ENCODE peak calls at places on chromosomes 11 and 22, in four cellular contexts. J, G, L and B are unnamed samples. For H3K36me3, the result is how much of the 10 kb centered on the place peaks cover.

GRCh38 chr22:48709453-48709852 is 1118.2 kb downstream of the BRD1 start:
- DNase-seq in L (peak), J (no peak), G (peak), B (no peak)

GRCh38 chr22:40024201-40025061 is 29.7 kb downstream of the FAM83F start:
- DNase-seq in G (peak), L (no peak), J (peak), B (peak)

GRCh38 chr11:35216962-35217667 is 78.1 kb downstream of the CD44 start:
- DNase-seq in G (no peak), J (no peak), L (no peak), B (no peak)

GRCh38 chr11:28490763-28491382 is 382.7 kb downstream of the METTL15 start:
- DNase-seq in J (no peak), L (no peak), G (no peak), B (no peak)

GRCh38 chr11:124841186-124841585 is 24.0 kb upstream of the ROBO3 start:
- DNase-seq in J (no peak), L (no peak), G (no peak), B (no peak)

GRCh38 chr11:8225589-8226036 is 38.1 kb downstream of the LMO1 start:
- DNase-seq in G (peak), L (no peak), J (peak), B (peak)

GRCh38 chr22:38397189-38398097 is 57.6 kb downstream of the KCNJ4 start:
- DNase-seq in L (peak), G (no peak), J (peak), B (no peak)

GRCh38 chr11:25615076-25615475 is 716.9 kb upstream of the ANO3 start:
- DNase-seq in G (no peak), L (no peak), J (no peak), B (no peak)

GRCh38 chr11:11426226-11426915 is 73.3 kb upstream of the CSNK2A3 start:
- DNase-seq in L (no peak), J (no peak), G (no peak), B (no peak)

GRCh38 chr11:118198370-118198769 is 21.9 kb upstream of the SCN2B start:
- DNase-seq in J (peak), L (peak), G (peak), B (peak)

GRCh38 chr11:109696191-109696897 is 274.4 kb downstream of the C11orf87 start:
- DNase-seq in L (no peak), J (no peak), G (no peak), B (no peak)

GRCh38 chr11:1883342-1884122 is 8.2 kb downstream of the PRR33 start:
- DNase-seq in L (no peak), G (no peak), J (no peak), B (no peak)

GRCh38 chr11:115215694-115216615 is 288.3 kb downstream of the CADM1 start:
- DNase-seq in G (no peak), J (no peak), L (no peak), B (no peak)

GRCh38 chr11:1397862-1398505 is 8.2 kb downstream of the BRSK2 start:
- DNase-seq in L (peak), G (no peak), J (no peak), B (no peak)

GRCh38 chr22:48070760-48071159 is 1308.3 kb downstream of the TBC1D22A start:
- DNase-seq in J (no peak), G (peak), L (no peak), B (no peak)

GRCh38 chr11:1010551-1011319 is 25.8 kb downstream of the MUC6 start:
- DNase-seq in J (no peak), L (peak), G (no peak), B (no peak)

GRCh38 chr11:117906710-117907109 is 22.5 kb downstream of the TMPRSS13 start:
- DNase-seq in L (no peak), J (no peak), G (no peak), B (no peak)

GRCh38 chr22:16774911-16775529 is 50.2 kb downstream of the XKR3 start:
- DNase-seq in L (no peak), J (no peak), G (no peak), B (no peak)

GRCh38 chr22:19448739-19449421 is 1.4 kb upstream of the C22orf39 start:
- DNase-seq in G (no peak), L (no peak), J (no peak), B (no peak)

GRCh38 chr11:114164546-114164945 is 105.0 kb downstream of the ZBTB16 start:
- DNase-seq in J (no peak), G (peak), L (no peak), B (no peak)

GRCh38 chr11:103878646-103879045 is 157.8 kb upstream of the DDI1 start:
- DNase-seq in L (no peak), G (no peak), J (no peak), B (peak)

GRCh38 chr11:60924110-60924905 is at the start of gene TMEM132A:
- DNase-seq in G (no peak), J (peak), L (peak), B (no peak)
- TF ChIP-seq EP300 in G (no peak), J (no peak), L (no peak), B (peak)

GRCh38 chr11:123366924-123367323 is 63.1 kb upstream of the GRAMD1B start:
- DNase-seq in L (no peak), J (no peak), G (no peak), B (no peak)

GRCh38 chr11:123362941-123363340 is 67.1 kb upstream of the GRAMD1B start:
- DNase-seq in G (no peak), J (no peak), L (no peak), B (no peak)

GRCh38 chr11:123364145-123364544 is 65.9 kb upstream of the GRAMD1B start:
- DNase-seq in G (no peak), J (no peak), L (no peak), B (no peak)

GRCh38 chr11:123363556-123363955 is 66.5 kb upstream of the GRAMD1B start:
- DNase-seq in G (no peak), J (no peak), L (no peak), B (no peak)

DNA sequence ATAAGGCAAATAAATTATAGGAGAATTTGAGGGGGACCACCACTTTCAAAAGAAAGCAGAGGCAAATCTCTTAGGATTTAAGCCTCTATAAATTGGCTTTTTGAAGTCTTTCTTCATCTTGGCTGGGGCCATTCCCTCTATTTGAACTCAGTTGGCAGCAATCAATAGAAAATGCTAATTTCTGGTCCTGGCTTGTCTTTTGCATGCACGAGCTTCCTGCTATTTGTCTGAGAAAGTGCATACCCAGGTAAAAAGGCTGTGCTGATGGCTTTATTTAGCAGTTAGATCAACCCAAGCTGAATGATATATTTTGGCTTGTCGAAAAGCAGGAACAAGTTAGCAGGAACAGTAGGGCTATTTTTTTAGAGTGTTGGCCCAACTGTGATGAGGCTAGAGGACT is 64.1 kb upstream of the GRAMD1B start:
- DNase-seq in J (no peak), L (no peak), G (no peak), B (no peak)
- H3K36me3 ChIP-seq in J (under half), L (under half), G (under half), B (under half)

GRCh38 chr11:17700991-17701390 is 18.4 kb upstream of the MYOD1 start:
- DNase-seq in G (no peak), L (no peak), J (no peak), B (no peak)

GRCh38 chr11:17699157-17700114 is 19.9 kb upstream of the MYOD1 start:
- DNase-seq in G (no peak), J (no peak), L (no peak), B (no peak)

GRCh38 chr11:17707833-17708232 is 11.5 kb upstream of the MYOD1 start:
- DNase-seq in G (no peak), L (no peak), J (no peak), B (no peak)

GRCh38 chr11:17703951-17704350 is 15.4 kb upstream of the MYOD1 start:
- DNase-seq in G (no peak), L (no peak), J (no peak), B (no peak)
- TF ChIP-seq EP300 in G (no peak), L (no peak), J (no peak), B (no peak)

GRCh38 chr11:62142921-62143320 is 19.1 kb downstream of the INCENP start:
- DNase-seq in J (no peak), L (no peak), G (no peak), B (no peak)
- H3K36me3 ChIP-seq in J (under half), L (half or more), G (under half), B (under half)

DNA sequence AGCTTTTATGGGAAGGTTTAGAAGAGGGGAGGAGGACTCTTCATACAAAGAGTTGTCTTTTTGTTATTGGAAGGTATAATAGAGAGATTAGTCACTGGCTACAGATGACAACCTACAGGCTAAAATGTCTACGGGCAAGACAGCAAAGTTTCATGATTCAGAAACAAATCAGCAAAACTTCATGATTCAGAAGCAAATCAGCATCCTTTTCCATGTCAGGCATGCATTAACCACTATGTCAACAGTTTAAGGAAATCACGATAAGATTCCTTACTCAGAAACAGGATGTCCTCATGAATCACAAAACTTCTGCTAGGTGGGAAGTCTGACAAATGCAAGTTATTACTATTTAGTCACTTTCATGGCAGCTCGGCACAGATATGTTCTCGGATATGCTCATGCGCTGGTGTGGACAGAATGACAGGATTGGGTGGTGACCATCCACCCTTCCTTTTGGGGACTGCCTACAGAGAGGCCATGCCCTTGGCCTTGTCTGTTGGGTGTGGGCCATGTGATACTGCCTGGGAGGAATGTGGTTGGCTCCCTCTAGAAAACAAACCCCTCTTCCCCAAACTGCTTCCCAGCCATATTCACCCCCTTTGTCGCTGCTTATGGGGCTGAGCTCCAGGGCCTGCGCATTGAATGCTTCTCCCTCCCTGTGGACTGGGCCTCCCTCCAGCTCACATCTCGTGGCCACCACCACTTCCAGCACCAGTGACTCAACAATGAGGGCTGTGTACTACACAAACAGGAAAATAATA is 10.2 kb downstream of the C11orf91 start:
- DNase-seq in J (no peak), L (no peak), G (peak), B (peak)
- TF ChIP-seq EP300 in J (peak), L (peak), G (no peak), B (no peak)